ENCODE peak calls at places on chromosomes 11 and 22, in eight cellular contexts. U is body of pancreas; I is Kasumi-1; K is left ventricle myocardium superior; N is activated naive CD4-positive, alpha-beta T cell; O is naive thymus-derived CD8-positive, alpha-beta T cell; G is NCI-H510A; Z is IMR-90. D is an unnamed sample.

GRCh38 chr11:65786786-65787636 is at the start of gene OVOL1:
- DNase-seq in K (no peak), N (no peak), O (peak), U (peak), Z (no peak), G (peak), I (no peak), D (no peak)

GRCh38 chr11:102341844-102342318 is 5.1 kb upstream of the BIRC2 start:
- DNase-seq in I (peak), G (peak), Z (peak), U (peak), N (peak), O (peak), K (peak), D (peak)

GRCh38 chr11:97537407-97538150 is 1147.8 kb downstream of the JRKL start:
- DNase-seq in G (no peak), U (no peak), K (peak), I (no peak), Z (no peak), O (no peak), N (no peak), D (no peak)

GRCh38 chr22:43867839-43868652 is 5.7 kb upstream of the SULT4A1 start:
- DNase-seq in Z (peak), K (peak), U (peak), I (peak), O (no peak), G (no peak), N (no peak), D (no peak)

GRCh38 chr11:706439-706956 is 467 bp downstream of the EPS8L2 start:
- DNase-seq in U (peak), N (no peak), G (no peak), K (peak), I (no peak), O (no peak), Z (peak), D (no peak)

GRCh38 chr22:26380072-26380471 is 49.0 kb upstream of the ASPHD2 start:
- DNase-seq in K (no peak), G (no peak), Z (no peak), N (no peak), U (no peak), O (no peak), I (no peak), D (no peak)

GRCh38 chr11:14359573-14360031 is 619 bp upstream of the RRAS2 start:
- DNase-seq in I (no peak), U (no peak), G (no peak), N (no peak), Z (peak), K (no peak), O (no peak), D (no peak)

GRCh38 chr11:6646040-6646439 is 9.6 kb downstream of the DCHS1 start:
- DNase-seq in K (peak), G (no peak), Z (peak), N (no peak), U (peak), I (no peak), O (no peak), D (no peak)

GRCh38 chr22:31343235-31344191 is 2.6 kb downstream of the PATZ1 start:
- DNase-seq in U (peak), K (peak), O (no peak), I (peak), G (peak), N (no peak), Z (peak), D (no peak)

GRCh38 chr11:27699926-27700350 is 317 bp downstream of the BDNF start:
- DNase-seq in O (no peak), Z (no peak), U (no peak), I (no peak), K (no peak), N (no peak), G (no peak), D (no peak)

GRCh38 chr11:27812341-27812740 is 112.1 kb upstream of the BDNF start:
- DNase-seq in K (no peak), O (no peak), N (no peak), G (no peak), I (no peak), Z (peak), U (no peak), D (no peak)

GRCh38 chr11:126060651-126061220 is 1.9 kb downstream of the CDON start:
- DNase-seq in K (no peak), I (no peak), G (no peak), U (no peak), O (no peak), N (no peak), Z (no peak), D (no peak)

GRCh38 chr11:115528217-115528616 is 24.0 kb upstream of the CADM1 start:
- DNase-seq in U (no peak), O (no peak), G (no peak), N (no peak), K (peak), I (no peak), Z (no peak), D (no peak)

GRCh38 chr11:118442903-118443589 is 6.8 kb downstream of the KMT2A start:
- DNase-seq in K (no peak), Z (no peak), G (no peak), U (no peak), N (no peak), O (no peak), I (no peak), D (no peak)

GRCh38 chr11:32056445-32056844 is 34.4 kb upstream of the RCN1 start:
- DNase-seq in G (no peak), K (no peak), N (no peak), I (peak), Z (no peak), U (no peak), O (no peak), D (no peak)

GRCh38 chr22:36454916-36455570 is 26.4 kb downstream of the TXN2 start:
- DNase-seq in N (peak), U (peak), K (peak), G (peak), I (peak), O (peak), Z (peak), D (peak)

GRCh38 chr11:126607374-126607773 is 251.9 kb downstream of the ST3GAL4 start:
- DNase-seq in G (peak), I (peak), O (no peak), U (peak), N (no peak), K (peak), Z (peak), D (no peak)

GRCh38 chr11:48005878-48006277 is 25.5 kb downstream of the PTPRJ start:
- DNase-seq in Z (no peak), N (no peak), K (no peak), G (no peak), I (no peak), U (no peak), O (no peak), D (no peak)

GRCh38 chr11:59865031-59865430 is 1.3 kb downstream of the TCN1 start:
- DNase-seq in Z (no peak), U (peak), O (no peak), G (no peak), N (no peak), I (no peak), K (no peak), D (no peak)

GRCh38 chr11:71336176-71336995 is 84.0 kb upstream of the SHANK2 start:
- DNase-seq in O (no peak), I (no peak), K (no peak), U (no peak), Z (no peak), N (no peak), G (no peak), D (no peak)

GRCh38 chr11:32466279-32466915 is 31.1 kb upstream of the WT1 start:
- DNase-seq in G (no peak), U (no peak), I (no peak), O (no peak), Z (no peak), N (no peak), K (no peak), D (no peak)

GRCh38 chr22:46574993-46575914 is 37.8 kb upstream of the CELSR1 start:
- DNase-seq in N (no peak), G (peak), Z (no peak), U (peak), O (no peak), I (no peak), K (peak), D (no peak)

GRCh38 chr22:30865656-30866055 is 102.9 kb downstream of the MORC2 start:
- DNase-seq in G (no peak), I (no peak), O (no peak), K (no peak), U (no peak), Z (no peak), N (no peak), D (no peak)

GRCh38 chr11:64291746-64292457 is 800 bp downstream of the KCNK4 start:
- DNase-seq in I (no peak), N (no peak), K (no peak), G (no peak), U (no peak), Z (no peak), O (no peak), D (no peak)

GRCh38 chr22:33922268-33922667 is 2.0 kb upstream of the LARGE1 start:
- DNase-seq in Z (peak), U (peak), K (peak), I (no peak), O (no peak), N (no peak), G (no peak), D (no peak)

GRCh38 chr22:48651036-48651890 is 1176.4 kb downstream of the BRD1 start:
- DNase-seq in Z (no peak), O (no peak), U (no peak), I (no peak), N (no peak), G (no peak), K (no peak), D (no peak)

GRCh38 chr11:93611836-93612677 is 49.4 kb upstream of the CEP295 start:
- DNase-seq in I (no peak), G (no peak), U (peak), N (no peak), Z (no peak), K (no peak), O (no peak), D (no peak)

GRCh38 chr22:39212721-39213376 is 31.9 kb downstream of the PDGFB start:
- DNase-seq in U (no peak), N (no peak), I (peak), G (no peak), K (no peak), Z (no peak), O (no peak), D (no peak)

D was measured in NCI-H1930.